ENCODE peak calls at places on chromosomes 12 and 14, in seven cellular contexts. X is RWPE2, G is uterus, W is DND-41, L is MM.1S, R is esophagus muscularis mucosa, T is bronchial epithelial cell. O is an unnamed sample.

GRCh38 chr14:105856676-105857222 is 330.4 kb downstream of the TMEM121 start:
- DNase-seq in W (no peak), L (no peak), X (peak; percentile 52), G (peak; percentile 7), R (no peak), T (no peak), O (peak; percentile 8)

GRCh38 chr12:3359478-3359877 is 131.5 kb upstream of the PRMT8 start:
- DNase-seq in T (no peak), R (no peak), G (no peak), W (no peak), X (no peak), L (no peak), O (no peak)

GRCh38 chr12:22535478-22535877 is 8.9 kb downstream of the C2CD5 start:
- DNase-seq in G (no peak), X (no peak), T (no peak), R (no peak), L (no peak), W (no peak), O (no peak)

GRCh38 chr12:25186788-25187397 is 8.1 kb downstream of the DNAI7 start:
- DNase-seq in X (no peak), T (no peak), W (no peak), L (peak; percentile 74), G (no peak), R (no peak), O (no peak)

GRCh38 chr14:101444116-101444515 is 117.2 kb upstream of the DIO3 start:
- DNase-seq in T (peak; percentile 62), R (peak; percentile 83), X (no peak), W (no peak), G (no peak), L (no peak), O (no peak)

GRCh38 chr12:92064420-92064819 is 81.2 kb downstream of the BTG1 start:
- DNase-seq in T (no peak), W (no peak), X (no peak), G (no peak), L (no peak), R (no peak), O (no peak)

GRCh38 chr12:5064913-5065490 is 21.3 kb downstream of the KCNA5 start:
- DNase-seq in R (no peak), X (no peak), W (no peak), L (no peak), G (no peak), T (no peak), O (no peak)

GRCh38 chr12:73185403-73185802 is 913.2 kb downstream of the TRHDE start:
- DNase-seq in R (no peak), G (no peak), T (no peak), W (no peak), X (no peak), L (no peak), O (no peak)

GRCh38 chr12:27285395-27285794 is 41.3 kb downstream of the STK38L start:
- DNase-seq in T (no peak), G (no peak), L (no peak), X (no peak), W (no peak), R (no peak), O (no peak)

GRCh38 chr14:33218030-33218429 is 279.4 kb downstream of the NPAS3 start:
- DNase-seq in W (no peak), G (no peak), T (no peak), R (no peak), L (no peak), X (no peak), O (no peak)

GRCh38 chr12:118436002-118436724 is 59.8 kb downstream of the SUDS3 start:
- DNase-seq in L (no peak), W (no peak), T (peak; percentile 25), R (no peak), G (no peak), X (no peak), O (no peak)

GRCh38 chr12:11486623-11487444 is 91.5 kb upstream of the PRB2 start:
- DNase-seq in R (no peak), W (peak; percentile 81), T (peak; percentile 77), G (peak; percentile 64), L (peak; percentile 91), X (no peak), O (peak; percentile 77)

GRCh38 chr14:71001742-71002141 is 94.5 kb downstream of the PCNX1 start:
- DNase-seq in W (no peak), X (no peak), R (no peak), G (no peak), L (no peak), T (no peak), O (no peak)

GRCh38 chr12:80761818-80762217 is 45.1 kb downstream of the MYF5 start:
- DNase-seq in T (no peak), L (no peak), G (no peak), R (no peak), W (no peak), X (no peak), O (no peak)

GRCh38 chr12:13630354-13630753 is 351.0 kb downstream of the GRIN2B start:
- DNase-seq in L (no peak), X (no peak), R (no peak), G (no peak), W (no peak), T (no peak), O (no peak)

GRCh38 chr14:81447018-81447770 is 47.1 kb upstream of the STON2 start:
- DNase-seq in G (no peak), W (no peak), L (no peak), X (no peak), R (no peak), T (no peak), O (no peak)

GRCh38 chr12:50626026-50626425 is 121.2 kb downstream of the DIP2B start:
- DNase-seq in G (no peak), L (no peak), W (no peak), X (no peak), T (no peak), R (no peak), O (no peak)

DNA sequence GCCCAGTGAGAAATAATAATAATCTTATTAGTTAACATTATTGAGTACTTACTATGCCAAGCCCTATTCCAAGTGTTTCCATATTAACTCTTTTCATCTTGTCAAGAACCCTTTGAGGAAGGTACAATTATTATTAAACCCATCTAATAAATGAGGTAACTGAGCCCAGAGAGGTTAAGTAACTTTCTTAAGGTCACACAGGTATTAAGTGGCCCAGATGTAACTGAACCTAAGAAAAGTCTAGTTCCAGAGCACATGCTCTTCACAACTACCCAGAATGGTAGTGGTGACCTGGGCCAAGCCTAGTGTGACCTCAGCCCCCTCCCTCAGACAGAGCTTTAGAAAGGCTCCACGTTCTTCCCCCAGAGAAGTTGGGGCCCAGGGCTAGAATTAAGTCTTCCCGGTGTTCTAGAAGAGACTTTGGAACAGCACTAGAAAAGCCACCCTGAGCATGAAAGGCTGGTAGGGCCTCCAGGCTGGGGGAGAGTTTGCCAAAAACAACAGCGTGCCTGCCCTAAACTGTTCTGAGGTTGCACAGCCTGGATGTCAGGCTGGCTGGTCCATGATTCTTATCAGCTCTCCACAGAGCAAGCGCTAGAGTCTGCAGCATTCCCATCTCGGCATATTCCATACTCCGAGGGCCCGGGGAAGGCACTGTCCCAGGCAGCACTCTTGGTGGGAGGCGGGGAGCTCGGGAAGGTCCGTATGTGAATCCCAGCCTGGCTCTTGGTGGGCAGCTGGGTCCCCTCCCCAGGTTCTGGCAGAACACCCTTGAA is 41.3 kb upstream of the CTDSP2 start:
- DNase-seq in R (no peak), W (no peak), T (peak; percentile 43), L (no peak), X (no peak), G (peak; percentile 59), O (no peak)
- H3K4me3 ChIP-seq in R (peak overlapping the region; percentile 42), W (no peak overlapping the region), T (no peak overlapping the region), L (no peak overlapping the region), X (no peak overlapping the region), G (no peak overlapping the region), O (no peak overlapping the region)

GRCh38 chr14:58460772-58461171 is 33.3 kb downstream of the KIAA0586 start:
- DNase-seq in L (no peak), X (no peak), W (no peak), R (no peak), G (no peak), T (no peak), O (no peak)

DNA sequence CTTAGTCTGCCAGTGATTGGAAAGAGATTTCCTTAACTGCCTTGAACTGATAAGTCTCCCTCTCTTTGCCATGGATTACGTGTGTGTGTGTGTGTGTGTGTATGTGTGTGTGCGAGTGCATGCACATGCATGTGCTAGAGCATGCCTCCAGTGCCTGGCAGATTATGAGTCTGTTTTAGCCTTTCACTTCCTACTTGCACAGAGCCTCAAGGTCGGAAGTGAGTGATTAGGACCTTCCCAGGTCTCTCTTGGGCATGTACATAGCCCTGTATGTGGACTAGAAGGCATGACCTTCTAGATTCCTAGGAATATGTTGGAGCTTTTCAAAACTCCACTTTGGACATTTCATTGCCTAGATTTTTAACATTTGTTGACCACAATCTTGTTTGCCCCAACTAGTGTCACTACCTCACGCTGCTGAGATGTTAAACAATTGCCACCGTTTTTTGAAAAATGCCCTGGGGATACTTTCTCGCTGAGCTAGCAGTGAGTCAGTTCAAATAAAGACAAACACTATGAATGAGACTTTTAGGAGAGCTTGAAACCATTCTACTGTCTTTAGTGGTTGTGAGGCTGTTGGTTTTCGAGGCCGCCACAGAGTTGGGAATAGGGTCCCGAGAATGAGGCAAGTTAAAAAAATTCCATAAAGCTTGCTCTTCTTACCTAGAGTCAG is 28.2 kb downstream of the KIAA0586 start:
- DNase-seq in X (no peak), W (no peak), T (peak; percentile 92), G (no peak), L (no peak), R (no peak), O (no peak)
- H3K4me3 ChIP-seq in X (no peak overlapping the region), W (no peak overlapping the region), T (no peak overlapping the region), G (no peak overlapping the region), L (no peak overlapping the region), R (no peak overlapping the region), O (no peak overlapping the region)

DNA sequence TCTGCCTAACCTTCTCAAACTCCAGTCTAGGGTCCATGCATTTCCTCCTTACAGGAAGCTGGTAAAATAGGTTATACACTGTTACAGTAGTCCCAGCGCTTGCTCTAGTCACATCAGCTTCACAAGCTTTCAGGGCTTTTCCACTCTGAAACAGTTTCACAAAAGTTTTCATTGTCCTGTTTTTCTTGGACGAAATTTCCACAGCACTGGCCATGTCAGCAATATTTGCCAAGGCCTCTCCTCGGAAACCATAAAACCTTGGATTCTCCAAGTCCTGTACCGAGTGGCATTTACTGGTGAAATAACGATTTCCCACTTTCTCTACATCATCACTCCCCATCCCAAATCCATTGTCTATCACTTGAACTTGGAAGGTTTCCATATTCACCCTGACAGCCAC is 2.1 kb downstream of the MLH3 start:
- DNase-seq in X (no peak), T (no peak), L (no peak), G (no peak), W (no peak), R (no peak), O (no peak)
- H3K4me3 ChIP-seq in X (no peak overlapping the region), T (no peak overlapping the region), L (no peak overlapping the region), G (no peak overlapping the region), W (no peak overlapping the region), R (peak overlapping the region; percentile 25), O (no peak overlapping the region)

DNA sequence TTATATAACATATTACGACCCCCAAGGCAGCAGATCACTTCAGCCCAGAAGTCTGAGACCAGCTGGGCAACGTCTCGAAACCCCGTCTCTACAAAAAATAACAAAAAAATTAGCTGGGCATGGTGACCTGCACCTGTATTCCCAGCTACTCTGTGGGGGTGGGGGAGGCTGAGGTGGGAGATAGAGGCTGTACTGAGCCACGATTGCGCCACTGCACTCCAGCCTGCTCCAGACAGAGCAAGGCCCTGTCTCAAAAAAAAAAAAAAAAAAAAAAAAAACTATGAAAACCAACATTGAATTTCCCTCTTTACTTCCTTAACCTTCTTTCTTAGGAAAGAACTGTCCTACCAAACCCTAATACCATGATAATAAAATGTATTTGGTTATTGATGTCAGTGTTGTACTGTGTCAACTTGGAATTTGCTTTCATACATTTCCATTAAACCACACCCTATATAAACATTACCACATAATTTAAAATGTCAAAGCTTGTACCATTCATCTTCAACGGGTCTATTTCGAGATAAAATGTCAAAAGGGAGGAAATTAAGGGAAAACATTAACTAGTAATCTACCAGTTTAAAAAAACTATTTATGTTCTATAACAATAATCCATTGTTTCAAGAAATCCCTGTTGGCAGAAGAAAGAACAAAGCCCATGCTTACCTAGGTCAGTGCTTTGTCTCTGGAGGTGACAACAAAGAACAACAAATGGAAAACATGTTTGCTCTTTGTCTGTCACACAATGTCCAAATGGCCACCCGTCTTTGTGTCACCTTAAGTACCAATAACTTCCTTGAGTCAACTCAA is 17.4 kb downstream of the GALNT4 start:
- DNase-seq in R (no peak), G (no peak), W (no peak), L (no peak), X (no peak), T (no peak), O (no peak)
- H3K4me3 ChIP-seq in R (no peak overlapping the region), G (no peak overlapping the region), W (no peak overlapping the region), L (no peak overlapping the region), X (no peak overlapping the region), T (no peak overlapping the region), O (no peak overlapping the region)

O was measured in CD8-positive, alpha-beta T cell.